ENCODE peak calls at places on chromosome 2, in seven cellular contexts. B is NCI-H1092 treated with DMSO at 0.1 percent for 48 hours; S is GM10248; R is activated CD4-positive, alpha-beta T cell treated with anti-CD3 and anti-CD28 coated beads for 24 hours; I is SHP77 treated with DMSO at 0.1 percent for 48 hours; P is EH; C is stimulated activated CD4-positive, alpha-beta T cell treated with anti-CD3 and anti-CD28 coated beads, Interleukin-12 subunit alpha, Interleukin-12 subunit beta, amount 100 ng/mL, for 4 hours. D is an unnamed sample.

GRCh38 chr2:113876503-113877387 is 13.1 kb upstream of the ACTR3 start:
- DNase-seq in B (peak), S (no peak), R (no peak), I (peak), P (no peak), C (peak), D (no peak)

GRCh38 chr2:37180006-37180639 is 8.3 kb downstream of the SULT6B1 start:
- DNase-seq in B (no peak), S (no peak), R (no peak), I (no peak), P (peak), C (no peak), D (no peak)

GRCh38 chr2:233079473-233079877 is 19.3 kb downstream of the INPP5D start:
- DNase-seq in B (no peak), S (no peak), R (no peak), I (no peak), P (no peak), C (no peak), D (peak)

GRCh38 chr2:137220438-137220998 is 455.2 kb downstream of the THSD7B start:
- DNase-seq in B (no peak), S (no peak), R (no peak), I (no peak), P (peak), C (no peak), D (no peak)

GRCh38 chr2:70861774-70862644 is 26.4 kb upstream of the CD207 start:
- DNase-seq in B (peak), S (peak), R (peak), I (peak), P (peak), C (peak), D (peak)

GRCh38 chr2:168118733-168119518 is 128.5 kb downstream of the STK39 start:
- DNase-seq in B (peak), S (no peak), R (peak), I (no peak), P (peak), C (no peak), D (peak)

GRCh38 chr2:71665168-71666093 is 212.1 kb downstream of the DYSF start:
- DNase-seq in B (no peak), S (no peak), R (no peak), I (no peak), P (no peak), C (no peak), D (no peak)

GRCh38 chr2:29627366-29627765 is 294.0 kb downstream of the ALK start:
- DNase-seq in B (no peak), S (no peak), R (no peak), I (no peak), P (peak), C (no peak), D (no peak)

GRCh38 chr2:134252092-134252775 is 1.6 kb upstream of the MGAT5 start:
- DNase-seq in B (peak), S (no peak), R (no peak), I (peak), P (peak), C (no peak), D (no peak)

GRCh38 chr2:178914259-178914849 is 107.1 kb upstream of the TTN start:
- DNase-seq in B (peak), S (peak), R (peak), I (peak), P (peak), C (peak), D (peak)

GRCh38 chr2:181397331-181397730 is 59.9 kb upstream of the ITGA4 start:
- DNase-seq in B (no peak), S (no peak), R (no peak), I (no peak), P (no peak), C (no peak), D (no peak)

GRCh38 chr2:12755384-12755783 is 38.6 kb downstream of the TRIB2 start:
- DNase-seq in B (no peak), S (no peak), R (no peak), I (no peak), P (no peak), C (no peak), D (no peak)

GRCh38 chr2:100924520-100925451 is 77.3 kb upstream of the RPL31 start:
- DNase-seq in B (no peak), S (peak), R (no peak), I (no peak), P (peak), C (no peak), D (peak)

GRCh38 chr2:222179592-222179991 is 119.2 kb downstream of the PAX3 start:
- DNase-seq in B (no peak), S (no peak), R (no peak), I (no peak), P (no peak), C (no peak), D (no peak)

GRCh38 chr2:227871375-227871788 is at the start of gene DAW1:
- DNase-seq in B (no peak), S (peak), R (peak), I (no peak), P (peak), C (peak), D (peak)

GRCh38 chr2:151334082-151334815 is 23.1 kb upstream of the TNFAIP6 start:
- DNase-seq in B (no peak), S (no peak), R (no peak), I (no peak), P (peak), C (no peak), D (no peak)

GRCh38 chr2:59754336-59754735 is 799.1 kb downstream of the BCL11A start:
- DNase-seq in B (no peak), S (no peak), R (no peak), I (no peak), P (no peak), C (no peak), D (no peak)

GRCh38 chr2:234305846-234306245 is 191.0 kb downstream of the ARL4C start:
- DNase-seq in B (no peak), S (no peak), R (no peak), I (no peak), P (peak), C (no peak), D (no peak)

GRCh38 chr2:106269591-106270291 is 75.6 kb upstream of the UXS1 start:
- DNase-seq in B (peak), S (peak), R (peak), I (peak), P (no peak), C (peak), D (no peak)

D was measured in GM20000.